ENCODE peak calls at places on chromosomes 13 and 19, in eight cellular contexts. N, T, Y, Q, J, Z, X and O are unnamed samples.

GRCh38 chr13:26539738-26540292 is 17.7 kb upstream of the WASF3 start:
- DNase-seq in N (no peak), T (no peak), Y (no peak), Q (no peak), J (no peak), Z (no peak), X (no peak), O (no peak)

GRCh38 chr13:111397202-111397880 is 76.9 kb downstream of the TEX29 start:
- DNase-seq in N (no peak), T (peak; percentile 37), Y (no peak), Q (no peak), J (no peak), Z (no peak), X (no peak), O (no peak)

GRCh38 chr13:73849292-73849691 is 284.9 kb downstream of the KLF12 start:
- DNase-seq in N (peak; percentile 52), T (no peak), Y (no peak), Q (peak; percentile 57), J (no peak), Z (no peak), X (peak; percentile 57), O (peak; percentile 23)

GRCh38 chr13:69458013-69458412 is 649.6 kb upstream of the ATXN8OS start:
- DNase-seq in N (no peak), T (no peak), Y (no peak), Q (no peak), J (no peak), Z (no peak), X (no peak), O (no peak)

GRCh38 chr19:5707576-5708575 is 12.1 kb downstream of the LONP1 start:
- DNase-seq in N (no peak), T (no peak), Y (peak; percentile 31), Q (no peak), J (no peak), Z (no peak), X (no peak), O (no peak)

GRCh38 chr13:99484405-99484981 is 16.8 kb upstream of the TM9SF2 start:
- DNase-seq in N (peak; percentile 77), T (no peak), Y (no peak), Q (peak; percentile 74), J (no peak), Z (no peak), X (peak; percentile 90), O (no peak)

GRCh38 chr13:74093691-74094090 is 40.5 kb downstream of the KLF12 start:
- DNase-seq in N (peak; percentile 30), T (no peak), Y (no peak), Q (no peak), J (no peak), Z (no peak), X (no peak), O (no peak)

GRCh38 chr13:27770809-27771208 is 21.5 kb upstream of the GSX1 start:
- DNase-seq in N (peak; percentile 13), T (peak; percentile 69), Y (no peak), Q (peak; percentile 13), J (no peak), Z (peak; percentile 18), X (peak; percentile 11), O (no peak)

GRCh38 chr13:44393391-44393790 is 19.8 kb downstream of the SERP2 start:
- DNase-seq in N (no peak), T (peak; percentile 52), Y (peak; percentile 40), Q (no peak), J (peak; percentile 52), Z (no peak), X (no peak), O (no peak)

GRCh38 chr13:102610296-102610895 is 13.6 kb downstream of the TPP2 start:
- DNase-seq in N (no peak), T (no peak), Y (no peak), Q (no peak), J (no peak), Z (no peak), X (no peak), O (no peak)

GRCh38 chr13:41788552-41788951 is 172.4 kb downstream of the VWA8 start:
- DNase-seq in N (no peak), T (no peak), Y (no peak), Q (peak; percentile 43), J (no peak), Z (no peak), X (no peak), O (no peak)

GRCh38 chr19:46017874-46018675 is 4.8 kb downstream of the PGLYRP1 start:
- DNase-seq in N (no peak), T (no peak), Y (no peak), Q (no peak), J (no peak), Z (no peak), X (no peak), O (no peak)

GRCh38 chr13:72390909-72391308 is 336.5 kb downstream of the MZT1 start:
- DNase-seq in N (no peak), T (no peak), Y (no peak), Q (no peak), J (no peak), Z (no peak), X (no peak), O (no peak)

GRCh38 chr13:95267662-95268369 is 33.4 kb downstream of the ABCC4 start:
- DNase-seq in N (peak; percentile 96), T (peak; percentile 59), Y (no peak), Q (peak; percentile 80), J (no peak), Z (no peak), X (peak; percentile 94), O (no peak)

GRCh38 chr13:112825875-112826274 is 136.0 kb downstream of the ATP11A start:
- DNase-seq in N (no peak), T (no peak), Y (no peak), Q (no peak), J (no peak), Z (no peak), X (no peak), O (no peak)
- H3K4me3 ChIP-seq in N (no peak overlapping the region), T (no peak overlapping the region), Y (no peak overlapping the region), Q (no peak overlapping the region), J (no peak overlapping the region), Z (no peak overlapping the region), X (no peak overlapping the region), O (no peak overlapping the region)

DNA sequence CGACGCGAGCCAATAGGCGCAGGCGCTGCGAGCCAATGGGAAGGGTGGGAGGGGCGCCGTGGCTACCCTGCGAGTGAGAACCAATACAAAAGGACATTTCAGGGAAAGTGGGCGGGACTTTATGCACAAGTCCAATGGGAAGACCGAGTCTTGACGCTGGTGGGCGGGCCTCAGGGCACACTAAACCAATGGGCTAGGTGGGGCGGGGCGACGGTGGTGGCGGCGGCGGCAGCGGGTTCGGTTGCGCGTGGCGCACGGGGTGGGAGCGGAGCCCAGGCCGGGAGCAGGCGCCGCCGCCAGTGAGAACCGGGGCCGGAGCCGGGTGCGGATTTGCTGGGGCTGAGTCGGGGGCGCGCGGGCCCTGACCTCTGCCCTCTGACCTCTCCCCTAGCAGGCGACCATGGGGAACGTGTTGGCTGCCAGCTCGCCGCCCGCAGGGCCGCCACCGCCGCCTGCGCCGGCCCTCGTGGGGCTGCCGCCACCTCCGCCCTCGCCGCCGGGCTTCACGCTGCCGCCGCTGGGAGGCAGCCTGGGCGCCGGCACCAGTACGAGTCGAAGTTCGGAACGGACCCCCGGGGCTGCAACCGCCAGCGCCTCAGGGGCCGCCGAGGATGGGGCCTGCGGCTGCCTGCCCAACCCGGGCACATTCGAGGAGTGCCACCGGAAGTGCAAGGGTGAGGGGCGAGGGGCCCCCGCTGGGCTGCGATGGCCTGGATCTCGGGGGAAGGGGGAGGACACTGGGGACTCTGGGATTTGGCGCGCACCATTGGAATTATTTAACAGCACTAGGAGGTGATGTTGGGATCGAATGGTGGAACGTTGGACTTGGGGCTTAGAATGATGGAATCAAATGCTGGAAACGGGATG is at the start of gene TOMM40:
- DNase-seq in N (peak; percentile 100), T (peak; percentile 100), Y (no peak), Q (no peak), J (no peak), Z (no peak), X (no peak), O (no peak)
- TF ChIP-seq CTCF in N (peak; percentile 7), T (no peak), Y (no peak), Q (no peak), J (no peak), Z (no peak), X (no peak), O (no peak)

GRCh38 chr19:8846819-8847218 is 14.6 kb downstream of the MBD3L1 start:
- DNase-seq in N (no peak), T (no peak), Y (no peak), Q (no peak), J (no peak), Z (no peak), X (no peak), O (no peak)

GRCh38 chr19:8850488-8850887 is 18.3 kb downstream of the MBD3L1 start:
- DNase-seq in N (no peak), T (no peak), Y (no peak), Q (no peak), J (no peak), Z (no peak), X (no peak), O (no peak)

DNA sequence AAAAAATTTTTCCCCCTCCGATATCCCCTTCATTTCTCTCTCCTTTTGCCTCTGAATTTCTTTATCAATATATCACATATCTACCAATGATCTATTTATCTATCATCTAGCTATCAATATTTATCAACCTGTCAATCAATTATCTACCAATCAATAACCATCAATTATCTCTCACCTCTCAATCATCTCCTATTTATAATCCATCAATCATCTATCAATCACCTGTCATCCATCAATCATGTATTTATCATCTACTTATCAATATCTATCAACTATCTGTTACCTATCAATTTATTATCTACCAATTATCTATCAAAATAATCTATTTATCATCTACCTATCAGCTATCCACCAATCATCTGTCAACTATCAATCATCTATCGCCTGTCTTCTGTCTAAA is 17.1 kb downstream of the MBD3L1 start:
- DNase-seq in N (no peak), T (no peak), Y (no peak), Q (no peak), J (no peak), Z (no peak), X (no peak), O (no peak)
- H3K4me3 ChIP-seq in N (no peak overlapping the region), T (no peak overlapping the region), Y (no peak overlapping the region), Q (no peak overlapping the region), J (no peak overlapping the region), Z (no peak overlapping the region), X (no peak overlapping the region), O (no peak overlapping the region)

DNA sequence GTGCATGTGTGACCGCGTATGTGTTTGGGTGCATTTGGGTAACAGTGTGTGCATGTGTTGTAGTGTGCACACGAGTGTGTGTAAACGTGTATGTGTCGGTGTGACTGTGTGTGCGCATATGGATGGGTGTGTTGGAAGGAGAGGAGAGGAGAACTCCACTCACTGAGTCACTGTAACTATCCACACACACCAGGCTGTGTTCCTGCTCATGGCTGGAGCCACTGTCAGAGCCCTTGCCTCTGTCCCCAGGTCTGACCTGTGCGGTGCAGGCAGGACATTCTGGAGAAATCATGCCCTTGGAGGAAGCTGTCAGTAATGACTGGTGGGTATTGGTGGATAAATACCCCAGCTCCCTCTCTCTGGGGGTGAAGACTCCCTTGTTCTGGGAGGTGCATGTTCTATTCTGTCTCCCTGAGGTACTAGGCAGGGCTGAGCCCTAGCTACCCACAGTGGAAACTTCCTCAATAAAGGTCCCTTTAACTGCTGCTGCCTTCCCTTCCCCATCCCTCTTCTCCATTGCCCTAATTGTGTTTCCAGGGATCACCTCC is 48.4 kb downstream of the CYP4F22 start:
- DNase-seq in N (no peak), T (no peak), Y (no peak), Q (no peak), J (no peak), Z (no peak), X (no peak), O (no peak)
- TF ChIP-seq CTCF in N (no peak), T (no peak), Y (no peak), Q (no peak), J (no peak), Z (no peak), X (no peak), O (no peak)